ENCODE peak calls at places on chromosome 18, in nine cellular contexts. Z is uterus; A is GM12865; E is SW480; F is AG08396; G is activated effector memory CD4-positive, alpha-beta T cell treated with Interleukin-2 at 50 U/mL for 16 hours; J is AG04450; N is fibroblast of lung; B is esophagus squamous epithelium. W is an unnamed sample.

GRCh38 chr18:9653390-9653789 is 39.0 kb upstream of the PPP4R1 start:
- DNase-seq in F (no peak), A (no peak), G (no peak), Z (peak; percentile 19), J (no peak), E (no peak), B (no peak), N (no peak), W (no peak)

GRCh38 chr18:74234326-74235171 is 57.2 kb downstream of the CYB5A start:
- DNase-seq in A (no peak), Z (peak; percentile 71), B (no peak), J (no peak), F (peak; percentile 24), E (no peak), G (no peak), N (peak; percentile 54), W (no peak)

GRCh38 chr18:57789105-57789504 is 14.0 kb downstream of the ATP8B1 start:
- DNase-seq in F (peak; percentile 37), G (no peak), J (no peak), E (no peak), N (peak; percentile 75), B (no peak), Z (no peak), A (no peak), W (no peak)

GRCh38 chr18:21342372-21342771 is 100.3 kb downstream of the GREB1L start:
- DNase-seq in B (no peak), E (no peak), N (no peak), A (no peak), J (no peak), F (no peak), G (no peak), Z (no peak), W (no peak)

GRCh38 chr18:47996091-47996541 is 65.7 kb upstream of the SMAD2 start:
- DNase-seq in Z (no peak), N (no peak), E (no peak), A (no peak), B (no peak), F (no peak), G (no peak), J (no peak), W (no peak)

GRCh38 chr18:3180325-3180724 is 39.4 kb downstream of the MYOM1 start:
- DNase-seq in N (peak; percentile 43), B (no peak), G (no peak), A (no peak), F (peak; percentile 16), J (no peak), Z (no peak), E (no peak), W (no peak)

GRCh38 chr18:69956655-69957054 is 9.0 kb upstream of the CD226 start:
- DNase-seq in A (no peak), Z (no peak), J (no peak), G (no peak), F (no peak), B (no peak), N (no peak), E (no peak), W (no peak)

GRCh38 chr18:71808576-71808975 is 735.6 kb downstream of the CBLN2 start:
- DNase-seq in J (no peak), A (no peak), Z (no peak), B (no peak), G (no peak), N (no peak), F (no peak), E (peak; percentile 2), W (no peak)

GRCh38 chr18:44839239-44839666 is 158.6 kb downstream of the SETBP1 start:
- DNase-seq in B (peak; percentile 12), Z (peak; percentile 66), N (peak; percentile 77), G (peak; percentile 57), E (peak; percentile 5), F (peak; percentile 57), J (no peak), A (peak; percentile 82), W (peak; percentile 86)

GRCh38 chr18:10560457-10561045 is 34.7 kb downstream of the NAPG start:
- DNase-seq in J (peak; percentile 53), Z (peak; percentile 66), F (peak; percentile 74), G (peak; percentile 22), A (peak; percentile 83), E (peak; percentile 51), B (no peak), N (peak; percentile 60), W (peak; percentile 86)